ENCODE peak calls at places on chromosome 6, in four cellular contexts. G is iPS-NIHi11, O is GM13976, W is M059J. E is an unnamed sample.

GRCh38 chr6:26022166-26022510 is 59.5 kb downstream of the TRIM38 start:
- DNase-seq in G (peak), O (peak), W (peak), E (peak)

GRCh38 chr6:46129634-46130505 is at the start of gene ENPP4:
- DNase-seq in G (peak), O (peak), W (peak), E (peak)

GRCh38 chr6:144373195-144373594 is 88.1 kb downstream of the UTRN start:
- DNase-seq in G (no peak), O (no peak), W (no peak), E (no peak)

GRCh38 chr6:113843500-113844068 is 13.6 kb upstream of the MARCKS start:
- DNase-seq in G (no peak), O (no peak), W (no peak), E (no peak)

GRCh38 chr6:88302769-88303230 is 136.7 kb upstream of the CNR1 start:
- DNase-seq in G (no peak), O (no peak), W (peak), E (no peak)

GRCh38 chr6:166627875-166628849 is 1.1 kb upstream of the RPS6KA2 start:
- DNase-seq in G (peak), O (peak), W (peak), E (peak)

GRCh38 chr6:129006685-129007514 is 124.0 kb downstream of the LAMA2 start:
- DNase-seq in G (no peak), O (no peak), W (no peak), E (no peak)

GRCh38 chr6:71608646-71609045 is 277.7 kb upstream of the RIMS1 start:
- DNase-seq in G (no peak), O (no peak), W (no peak), E (no peak)

GRCh38 chr6:74671558-74672025 is 534.3 kb downstream of the COL12A1 start:
- DNase-seq in G (no peak), O (no peak), W (peak), E (no peak)

GRCh38 chr6:73085362-73085975 is 139.8 kb downstream of the KHDC1L start:
- DNase-seq in G (peak), O (peak), W (peak), E (no peak)

GRCh38 chr6:28892525-28892924 is 31.3 kb downstream of the TRIM27 start:
- DNase-seq in G (no peak), O (no peak), W (no peak), E (no peak)

GRCh38 chr6:107272246-107272645 is 156.9 kb upstream of the BEND3 start:
- DNase-seq in G (no peak), O (no peak), W (peak), E (no peak)

GRCh38 chr6:1371933-1372332 is 17.4 kb upstream of the FOXF2 start:
- DNase-seq in G (no peak), O (no peak), W (no peak), E (no peak)